ENCODE peak calls at places on chromosomes 5 and 9, in seven cellular contexts. N is stimulated activated CD4-positive, alpha-beta T cell treated with anti-CD3 and anti-CD28 coated beads, Interleukin-1b, Interleukin-23, amount 100 ng/mL, for 48 hours; I is naive B cell; O is stimulated activated CD8-positive, alpha-beta memory T cell treated with anti-CD3 and anti-CD28 coated beads, Interleukin-4, amount 100 ng/mL, for 24 hours; U is A172; K is mucosa of descending colon; M is left cardiac atrium. L is an unnamed sample.

GRCh38 chr5:56814361-56814962 is 887 bp upstream of the MAP3K1 start:
- DNase-seq in N (no peak), I (no peak), O (no peak), U (no peak), K (peak), M (peak), L (no peak)

GRCh38 chr5:20215257-20215656 is 227.3 kb upstream of the CDH18 start:
- DNase-seq in N (no peak), I (no peak), O (no peak), U (no peak), K (no peak), M (no peak), L (no peak)

GRCh38 chr9:112327718-112328450 is 5.5 kb downstream of the PTBP3 start:
- DNase-seq in N (no peak), I (no peak), O (no peak), U (no peak), K (no peak), M (no peak), L (no peak)

GRCh38 chr5:133844836-133845235 is 123.6 kb downstream of the C5orf15 start:
- DNase-seq in N (no peak), I (no peak), O (no peak), U (no peak), K (no peak), M (no peak), L (no peak)

GRCh38 chr5:58871648-58872242 is 288.9 kb downstream of the RAB3C start:
- DNase-seq in N (peak), I (peak), O (no peak), U (peak), K (no peak), M (no peak), L (no peak)

GRCh38 chr5:93018461-93018860 is 562.6 kb downstream of the NR2F1-AS1 start:
- DNase-seq in N (no peak), I (no peak), O (no peak), U (no peak), K (no peak), M (no peak), L (no peak)

GRCh38 chr5:129110742-129111141 is 16.2 kb downstream of the ISOC1 start:
- DNase-seq in N (no peak), I (no peak), O (no peak), U (no peak), K (no peak), M (no peak), L (no peak)

GRCh38 chr9:115018547-115019435 is 88.4 kb upstream of the TNFSF8 start:
- DNase-seq in N (no peak), I (no peak), O (no peak), U (peak), K (no peak), M (no peak), L (no peak)

GRCh38 chr9:71218774-71219173 is 97.4 kb upstream of the TRPM3 start:
- DNase-seq in N (no peak), I (no peak), O (no peak), U (no peak), K (no peak), M (no peak), L (no peak)

GRCh38 chr5:159904874-159905273 is 11.4 kb upstream of the ADRA1B start:
- DNase-seq in N (no peak), I (no peak), O (no peak), U (no peak), K (no peak), M (no peak), L (no peak)

GRCh38 chr9:74777136-74777879 is 110.4 kb downstream of the TRPM6 start:
- DNase-seq in N (peak), I (peak), O (peak), U (peak), K (peak), M (peak), L (peak)

GRCh38 chr5:140785905-140786686 is at the start of gene PCDHA1:
- DNase-seq in N (no peak), I (no peak), O (no peak), U (no peak), K (no peak), M (no peak), L (no peak)

GRCh38 chr5:60541980-60542379 is 158.0 kb downstream of the DEPDC1B start:
- DNase-seq in N (no peak), I (no peak), O (no peak), U (peak), K (no peak), M (no peak), L (no peak)

GRCh38 chr5:125560476-125561225 is 814.2 kb upstream of the ZNF608 start:
- DNase-seq in N (no peak), I (no peak), O (no peak), U (no peak), K (no peak), M (no peak), L (no peak)

GRCh38 chr9:33703430-33704096 is 91.8 kb upstream of the PRSS3 start:
- DNase-seq in N (no peak), I (no peak), O (no peak), U (no peak), K (no peak), M (no peak), L (no peak)

GRCh38 chr5:83955916-83956315 is 235.3 kb upstream of the HAPLN1 start:
- DNase-seq in N (no peak), I (no peak), O (no peak), U (peak), K (no peak), M (no peak), L (no peak)

GRCh38 chr5:107539726-107540330 is 130.9 kb downstream of the EFNA5 start:
- DNase-seq in N (no peak), I (no peak), O (no peak), U (no peak), K (no peak), M (no peak), L (no peak)

GRCh38 chr5:32076699-32077695 is 97.1 kb downstream of the GOLPH3 start:
- DNase-seq in N (no peak), I (no peak), O (peak), U (peak), K (no peak), M (peak), L (no peak)

GRCh38 chr9:91711755-91712591 is 238.1 kb downstream of the ROR2 start:
- DNase-seq in N (peak), I (peak), O (peak), U (peak), K (no peak), M (no peak), L (no peak)

GRCh38 chr5:176899946-176900782 is 1.0 kb upstream of the HK3 start:
- DNase-seq in N (no peak), I (no peak), O (no peak), U (no peak), K (no peak), M (no peak), L (no peak)

GRCh38 chr5:56269216-56269927 is 36.2 kb upstream of the ANKRD55 start:
- DNase-seq in N (peak), I (peak), O (no peak), U (peak), K (no peak), M (no peak), L (no peak)

GRCh38 chr5:96569770-96570169 is 92.4 kb upstream of the CAST start:
- DNase-seq in N (no peak), I (no peak), O (no peak), U (no peak), K (no peak), M (no peak), L (no peak)

GRCh38 chr5:142597546-142598337 is 88.1 kb downstream of the FGF1 start:
- DNase-seq in N (peak), I (no peak), O (no peak), U (peak), K (no peak), M (peak), L (no peak)

L was measured in activated CD4-positive, alpha-beta T cell treated with anti-CD3 and anti-CD28 coated beads for 1 hour.